ENCODE peak calls at places on chromosomes 1 and 21, in ten cellular contexts. A is iPS-NIHi11; Q is amygdala; C is HAP-1; W is HS-5; V is stimulated activated CD4-positive, alpha-beta T cell treated with anti-CD3 and anti-CD28 coated beads, Interleukin-12 subunit alpha, Interleukin-12 subunit beta, amount 100 ng/mL, for 48 hours; D is colonic mucosa; J is stimulated activated CD8-positive, alpha-beta memory T cell treated with anti-CD3 and anti-CD28 coated beads, Interleukin-7, amount 100 ng/mL, for 1 hour; B is uterus; I is ovary. L is an unnamed sample.

GRCh38 chr1:237394263-237394662 is 352.3 kb downstream of the RYR2 start:
- DNase-seq in A (peak), Q (no peak), C (no peak), W (no peak), V (no peak), D (no peak), J (no peak), B (no peak), I (no peak), L (no peak)

GRCh38 chr1:235416662-235417049 is 49.4 kb downstream of the TBCE start:
- DNase-seq in A (no peak), Q (no peak), C (no peak), W (no peak), V (no peak), D (no peak), J (no peak), B (no peak), I (no peak), L (no peak)

GRCh38 chr1:216224233-216224632 is 199.0 kb downstream of the USH2A start:
- DNase-seq in A (no peak), Q (no peak), C (no peak), W (no peak), V (no peak), D (no peak), J (no peak), B (no peak), I (no peak), L (no peak)

GRCh38 chr1:230609208-230609607 is 33.1 kb upstream of the COG2 start:
- DNase-seq in A (no peak), Q (no peak), C (no peak), W (no peak), V (no peak), D (no peak), J (no peak), B (no peak), I (no peak), L (no peak)

GRCh38 chr1:23224721-23225648 is 7.7 kb upstream of the HTR1D start:
- DNase-seq in A (no peak), Q (no peak), C (no peak), W (peak), V (no peak), D (peak), J (no peak), B (no peak), I (no peak), L (peak)

GRCh38 chr1:51252366-51252765 is 16.3 kb downstream of the RNF11 start:
- DNase-seq in A (no peak), Q (no peak), C (no peak), W (no peak), V (no peak), D (no peak), J (no peak), B (no peak), I (no peak), L (no peak)

GRCh38 chr21:25929859-25930520 is 195.2 kb downstream of the GABPA start:
- DNase-seq in A (no peak), Q (peak), C (no peak), W (no peak), V (no peak), D (no peak), J (no peak), B (no peak), I (no peak), L (no peak)

GRCh38 chr1:218397752-218398339 is 52.7 kb downstream of the TGFB2 start:
- DNase-seq in A (no peak), Q (no peak), C (no peak), W (no peak), V (no peak), D (no peak), J (no peak), B (no peak), I (no peak), L (peak)

GRCh38 chr21:45768741-45769049 is 125.2 kb downstream of the PCBP3 start:
- DNase-seq in A (peak), Q (no peak), C (no peak), W (no peak), V (no peak), D (no peak), J (no peak), B (no peak), I (no peak), L (no peak)

GRCh38 chr21:15224346-15225086 is 159.7 kb upstream of the NRIP1 start:
- DNase-seq in A (no peak), Q (no peak), C (no peak), W (peak), V (no peak), D (no peak), J (no peak), B (no peak), I (no peak), L (no peak)